ENCODE peak calls at places on chromosomes 3 and 15, in seven cellular contexts. One of them, this sample, is unnamed.

GRCh38 chr3:38669668-38670067 is 20.2 kb upstream of the SCN5A start:
- DNase-seq in head of caudate nucleus: no peak
- DNase-seq in AG08396: no peak
- DNase-seq in choroid plexus epithelial cell: no peak
- DNase-seq in GM20000: no peak
- DNase-seq in iris pigment epithelial cell: no peak
- DNase-seq in MM.1S: no peak
- DNase-seq in this sample: no peak

GRCh38 chr15:63178034-63178433 is 11.4 kb upstream of the RAB8B start:
- DNase-seq in choroid plexus epithelial cell: no peak
- DNase-seq in GM20000: no peak
- DNase-seq in iris pigment epithelial cell: no peak
- DNase-seq in AG08396: no peak
- DNase-seq in MM.1S: no peak
- DNase-seq in head of caudate nucleus: no peak
- DNase-seq in this sample: no peak

GRCh38 chr15:69468241-69469121 is 15.9 kb downstream of the RPLP1 start:
- DNase-seq in AG08396: no peak
- DNase-seq in iris pigment epithelial cell: peak
- DNase-seq in choroid plexus epithelial cell: peak
- DNase-seq in MM.1S: no peak
- DNase-seq in GM20000: no peak
- DNase-seq in head of caudate nucleus: peak
- DNase-seq in this sample: peak

GRCh38 chr15:83653639-83654378 is at the start of gene ADAMTSL3:
- DNase-seq in head of caudate nucleus: peak
- DNase-seq in choroid plexus epithelial cell: peak
- DNase-seq in iris pigment epithelial cell: peak
- DNase-seq in MM.1S: no peak
- DNase-seq in GM20000: no peak
- DNase-seq in AG08396: peak
- DNase-seq in this sample: no peak

GRCh38 chr15:50880221-50880620 is 28.3 kb upstream of the AP4E1 start:
- DNase-seq in head of caudate nucleus: no peak
- DNase-seq in choroid plexus epithelial cell: no peak
- DNase-seq in MM.1S: no peak
- DNase-seq in iris pigment epithelial cell: no peak
- DNase-seq in AG08396: no peak
- DNase-seq in GM20000: no peak
- DNase-seq in this sample: no peak

GRCh38 chr3:14439501-14440167 is 37.2 kb downstream of the SLC6A6 start:
- DNase-seq in head of caudate nucleus: no peak
- DNase-seq in iris pigment epithelial cell: peak
- DNase-seq in GM20000: no peak
- DNase-seq in MM.1S: no peak
- DNase-seq in choroid plexus epithelial cell: peak
- DNase-seq in AG08396: peak
- DNase-seq in this sample: no peak

GRCh38 chr3:42689421-42690014 is 4.2 kb downstream of the KLHL40 start:
- DNase-seq in AG08396: no peak
- DNase-seq in iris pigment epithelial cell: no peak
- DNase-seq in choroid plexus epithelial cell: no peak
- DNase-seq in MM.1S: no peak
- DNase-seq in GM20000: no peak
- DNase-seq in head of caudate nucleus: no peak
- DNase-seq in this sample: no peak

GRCh38 chr15:34223904-34224596 is 766 bp upstream of the EMC4 start:
- DNase-seq in AG08396: no peak
- DNase-seq in MM.1S: peak
- DNase-seq in iris pigment epithelial cell: peak
- DNase-seq in head of caudate nucleus: no peak
- DNase-seq in GM20000: no peak
- DNase-seq in choroid plexus epithelial cell: peak
- DNase-seq in this sample: no peak

GRCh38 chr15:25784876-25785642 is 78.1 kb downstream of the ATP10A start:
- DNase-seq in MM.1S: no peak
- DNase-seq in choroid plexus epithelial cell: no peak
- DNase-seq in GM20000: no peak
- DNase-seq in head of caudate nucleus: no peak
- DNase-seq in iris pigment epithelial cell: peak
- DNase-seq in AG08396: peak
- DNase-seq in this sample: no peak

GRCh38 chr15:87713405-87713995 is 543.0 kb downstream of the NTRK3 start:
- DNase-seq in GM20000: no peak
- DNase-seq in AG08396: no peak
- DNase-seq in head of caudate nucleus: no peak
- DNase-seq in choroid plexus epithelial cell: no peak
- DNase-seq in iris pigment epithelial cell: no peak
- DNase-seq in MM.1S: no peak
- DNase-seq in this sample: no peak

GRCh38 chr3:127652246-127652995 is 20.3 kb upstream of the ABTB1 start:
- DNase-seq in head of caudate nucleus: peak
- DNase-seq in MM.1S: peak
- DNase-seq in AG08396: peak
- DNase-seq in iris pigment epithelial cell: peak
- DNase-seq in choroid plexus epithelial cell: peak
- DNase-seq in GM20000: peak
- DNase-seq in this sample: no peak

GRCh38 chr3:197542741-197543454 is 12.9 kb downstream of the BDH1 start:
- DNase-seq in iris pigment epithelial cell: no peak
- DNase-seq in AG08396: no peak
- DNase-seq in head of caudate nucleus: no peak
- DNase-seq in MM.1S: no peak
- DNase-seq in GM20000: no peak
- DNase-seq in choroid plexus epithelial cell: no peak
- DNase-seq in this sample: no peak

GRCh38 chr3:58880182-58880581 is 169.6 kb downstream of the CFAP20DC start:
- DNase-seq in MM.1S: no peak
- DNase-seq in AG08396: peak
- DNase-seq in choroid plexus epithelial cell: no peak
- DNase-seq in iris pigment epithelial cell: peak
- DNase-seq in head of caudate nucleus: no peak
- DNase-seq in GM20000: no peak
- DNase-seq in this sample: no peak

GRCh38 chr15:74036271-74037170 is 42.0 kb downstream of the PML start:
- DNase-seq in AG08396: peak
- DNase-seq in MM.1S: no peak
- DNase-seq in head of caudate nucleus: peak
- DNase-seq in iris pigment epithelial cell: peak
- DNase-seq in GM20000: no peak
- DNase-seq in choroid plexus epithelial cell: peak
- DNase-seq in this sample: no peak

GRCh38 chr15:74598126-74598842 is 17.4 kb upstream of the CLK3 start:
- DNase-seq in AG08396: peak
- DNase-seq in iris pigment epithelial cell: peak
- DNase-seq in head of caudate nucleus: peak
- DNase-seq in MM.1S: peak
- DNase-seq in GM20000: peak
- DNase-seq in choroid plexus epithelial cell: peak
- DNase-seq in this sample: peak

GRCh38 chr3:107630779-107631178 is 108.0 kb downstream of the BBX start:
- DNase-seq in choroid plexus epithelial cell: no peak
- DNase-seq in AG08396: no peak
- DNase-seq in GM20000: no peak
- DNase-seq in MM.1S: no peak
- DNase-seq in head of caudate nucleus: no peak
- DNase-seq in iris pigment epithelial cell: peak
- DNase-seq in this sample: no peak

GRCh38 chr15:75718326-75718725 is 5.7 kb upstream of the CSPG4 start:
- DNase-seq in GM20000: no peak
- DNase-seq in head of caudate nucleus: no peak
- DNase-seq in MM.1S: no peak
- DNase-seq in choroid plexus epithelial cell: peak
- DNase-seq in iris pigment epithelial cell: peak
- DNase-seq in AG08396: peak
- DNase-seq in this sample: no peak

GRCh38 chr3:184317201-184317600 is 2.8 kb downstream of the EIF4G1 start:
- DNase-seq in MM.1S: no peak
- DNase-seq in head of caudate nucleus: no peak
- DNase-seq in AG08396: no peak
- DNase-seq in GM20000: peak
- DNase-seq in iris pigment epithelial cell: no peak
- DNase-seq in choroid plexus epithelial cell: no peak
- DNase-seq in this sample: no peak

GRCh38 chr3:45272828-45273470 is 46.9 kb upstream of the TMEM158 start:
- DNase-seq in iris pigment epithelial cell: no peak
- DNase-seq in head of caudate nucleus: no peak
- DNase-seq in MM.1S: no peak
- DNase-seq in GM20000: no peak
- DNase-seq in AG08396: no peak
- DNase-seq in choroid plexus epithelial cell: no peak
- DNase-seq in this sample: no peak

GRCh38 chr3:30258426-30259392 is 347.7 kb upstream of the TGFBR2 start:
- DNase-seq in MM.1S: no peak
- DNase-seq in AG08396: no peak
- DNase-seq in choroid plexus epithelial cell: no peak
- DNase-seq in GM20000: no peak
- DNase-seq in iris pigment epithelial cell: no peak
- DNase-seq in head of caudate nucleus: no peak
- DNase-seq in this sample: no peak

GRCh38 chr3:63442918-63443317 is 164.8 kb downstream of the SYNPR start:
- DNase-seq in MM.1S: no peak
- DNase-seq in head of caudate nucleus: peak
- DNase-seq in choroid plexus epithelial cell: no peak
- DNase-seq in AG08396: no peak
- DNase-seq in iris pigment epithelial cell: no peak
- DNase-seq in GM20000: no peak
- DNase-seq in this sample: no peak

GRCh38 chr15:68300115-68300940 is 22.8 kb downstream of the FEM1B start:
- DNase-seq in MM.1S: no peak
- DNase-seq in GM20000: no peak
- DNase-seq in AG08396: no peak
- DNase-seq in head of caudate nucleus: no peak
- DNase-seq in iris pigment epithelial cell: no peak
- DNase-seq in choroid plexus epithelial cell: no peak
- DNase-seq in this sample: no peak

GRCh38 chr3:153856932-153857331 is 264.3 kb upstream of the ARHGEF26 start:
- DNase-seq in head of caudate nucleus: no peak
- DNase-seq in choroid plexus epithelial cell: no peak
- DNase-seq in GM20000: no peak
- DNase-seq in iris pigment epithelial cell: no peak
- DNase-seq in AG08396: no peak
- DNase-seq in MM.1S: no peak
- DNase-seq in this sample: no peak

GRCh38 chr3:121943434-121943833 is 49.2 kb downstream of the SLC15A2 start:
- DNase-seq in GM20000: no peak
- DNase-seq in choroid plexus epithelial cell: no peak
- DNase-seq in MM.1S: no peak
- DNase-seq in iris pigment epithelial cell: no peak
- DNase-seq in head of caudate nucleus: no peak
- DNase-seq in AG08396: no peak
- DNase-seq in this sample: no peak

GRCh38 chr3:16200411-16200810 is 25.9 kb downstream of the GALNT15 start:
- DNase-seq in AG08396: peak
- DNase-seq in head of caudate nucleus: no peak
- DNase-seq in iris pigment epithelial cell: no peak
- DNase-seq in GM20000: no peak
- DNase-seq in MM.1S: peak
- DNase-seq in choroid plexus epithelial cell: no peak
- DNase-seq in this sample: no peak

This sample was measured in CD8-positive, alpha-beta T cell.